ENCODE peak calls at places on chromosomes 1 and 21, in six cellular contexts. E is IMR-90, T is WTC11, C is H1, B is HepG2, M is SK-N-SH. V is an unnamed sample.
A peak's percentile ranks its signal among the peaks of the same experiment; 100 is the strongest.

GRCh38 chr1:45785583-45785982 is 17.8 kb upstream of the MAST2 start:
- DNase-seq in E (no peak), M (no peak), T (no peak), B (no peak), C (no peak), V (no peak)

GRCh38 chr1:242011879-242012674 is 13.2 kb upstream of the MAP1LC3C start:
- DNase-seq in M (no peak), B (no peak), C (no peak), E (peak; percentile 35), T (no peak), V (no peak)

GRCh38 chr1:90715334-90715733 is 1.8 kb downstream of the BARHL2 start:
- DNase-seq in E (no peak), T (no peak), B (no peak), M (no peak), C (no peak), V (no peak)

GRCh38 chr1:201461193-201461657 is 7.8 kb downstream of the PHLDA3 start:
- DNase-seq in E (peak; percentile 98), M (no peak), C (no peak), B (peak; percentile 73), T (no peak), V (peak; percentile 93)

GRCh38 chr1:76546354-76546933 is 320.8 kb upstream of the ST6GALNAC5 start:
- DNase-seq in M (peak; percentile 49), C (no peak), E (no peak), B (no peak), T (no peak), V (no peak)

GRCh38 chr1:101004061-101004460 is 21.5 kb downstream of the DPH5 start:
- DNase-seq in M (no peak), T (no peak), E (peak; percentile 34), B (peak; percentile 96), C (no peak), V (peak; percentile 41)

GRCh38 chr1:20725189-20726106 is 7.1 kb downstream of the SH2D5 start:
- DNase-seq in E (peak; percentile 92), C (no peak), T (no peak), B (no peak), M (peak; percentile 25), V (no peak)

GRCh38 chr21:41928621-41929220 is 25.1 kb downstream of the C2CD2 start:
- DNase-seq in B (no peak), M (no peak), E (no peak), C (no peak), T (no peak), V (no peak)

GRCh38 chr1:3035871-3036645 is 14.8 kb downstream of the ACTRT2 start:
- DNase-seq in T (no peak), M (no peak), C (no peak), E (no peak), B (no peak), V (no peak)

GRCh38 chr1:198496216-198497143 is 44.0 kb downstream of the ATP6V1G3 start:
- DNase-seq in E (peak; percentile 81), B (no peak), M (no peak), C (no peak), T (no peak), V (no peak)

GRCh38 chr1:11013160-11013531 is 692 bp downstream of the TARDBP start:
- DNase-seq in M (no peak), C (no peak), E (peak; percentile 14), T (no peak), B (peak; percentile 27), V (no peak)

GRCh38 chr1:228370941-228371740 is 35.5 kb downstream of the TRIM11 start:
- DNase-seq in M (no peak), E (no peak), C (no peak), T (peak; percentile 6), B (no peak), V (no peak)

GRCh38 chr1:219227731-219228419 is 54.2 kb downstream of the LYPLAL1 start:
- DNase-seq in E (no peak), T (no peak), B (no peak), C (no peak), M (no peak), V (no peak)

GRCh38 chr1:19057784-19058475 is 101.5 kb upstream of the IFFO2 start:
- DNase-seq in E (no peak), T (no peak), B (no peak), C (no peak), M (no peak), V (no peak)

GRCh38 chr1:237938553-237938952 is 47.8 kb upstream of the ZP4 start:
- DNase-seq in T (peak; percentile 76), M (no peak), E (no peak), C (peak; percentile 80), B (no peak), V (peak; percentile 28)

DNA sequence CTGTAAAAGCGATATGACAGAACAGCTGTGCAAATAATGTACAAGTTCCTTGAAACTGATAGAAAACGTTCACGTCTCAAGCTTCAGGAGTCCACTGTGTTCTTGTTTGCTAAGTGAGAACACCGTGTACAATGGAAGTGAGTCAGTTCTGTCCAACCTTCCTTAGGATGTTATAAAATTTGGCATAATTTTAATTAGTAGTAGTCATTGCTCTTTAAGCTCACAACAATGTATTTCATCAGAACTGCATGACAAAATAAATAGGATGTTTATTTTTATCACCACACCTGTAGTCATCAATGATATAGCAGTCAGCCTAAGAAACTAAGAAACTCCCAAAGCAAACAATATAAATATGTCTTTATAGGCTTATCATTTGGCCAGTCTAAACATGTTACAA is 53.0 kb downstream of the RGS2 start:
- DNase-seq in C (no peak), E (no peak), T (no peak), B (no peak), M (no peak), V (no peak)
- TF ChIP-seq USF2 in C (no peak), E (no peak), T (no peak), B (no peak), M (no peak), V (no peak)

GRCh38 chr1:159214149-159214760 is 9.6 kb downstream of the ACKR1 start:
- DNase-seq in E (peak; percentile 28), M (peak; percentile 65), T (peak; percentile 67), B (peak; percentile 8), C (peak; percentile 65), V (peak; percentile 59)
- TF ChIP-seq USF2 in E (no peak), M (no peak), T (no peak), B (no peak), C (no peak), V (no peak)

GRCh38 chr1:117051224-117052064 is 8.7 kb upstream of the TTF2 start:
- DNase-seq in B (no peak), C (no peak), M (no peak), T (no peak), E (no peak), V (no peak)
- TF ChIP-seq USF2 in B (no peak), C (no peak), M (no peak), T (no peak), E (no peak), V (no peak)

DNA sequence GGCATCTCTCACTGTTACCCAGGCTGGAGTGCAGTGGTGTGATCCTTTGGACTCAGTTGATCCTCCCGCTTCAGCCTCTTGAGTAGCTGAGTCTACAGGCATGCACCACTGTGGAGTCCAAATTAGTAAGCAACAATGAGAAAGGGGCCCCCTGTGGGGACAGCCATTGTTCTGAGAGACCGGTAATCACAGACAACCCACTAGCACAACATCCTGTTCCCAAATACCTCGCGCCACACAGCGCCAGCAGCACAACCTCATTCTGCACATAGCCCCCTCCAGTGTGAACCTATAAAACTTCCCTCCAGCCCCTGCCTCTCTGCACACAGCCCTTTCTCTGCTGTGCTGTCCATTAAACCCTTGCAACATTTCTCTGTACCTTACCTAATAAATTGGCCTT is 226.4 kb downstream of the DYRK1A start:
- DNase-seq in B (no peak), M (no peak), T (peak; percentile 83), E (no peak), C (peak; percentile 90), V (no peak)
- TF ChIP-seq USF2 in B (no peak), M (no peak), T (no peak), E (no peak), C (no peak), V (no peak)

DNA sequence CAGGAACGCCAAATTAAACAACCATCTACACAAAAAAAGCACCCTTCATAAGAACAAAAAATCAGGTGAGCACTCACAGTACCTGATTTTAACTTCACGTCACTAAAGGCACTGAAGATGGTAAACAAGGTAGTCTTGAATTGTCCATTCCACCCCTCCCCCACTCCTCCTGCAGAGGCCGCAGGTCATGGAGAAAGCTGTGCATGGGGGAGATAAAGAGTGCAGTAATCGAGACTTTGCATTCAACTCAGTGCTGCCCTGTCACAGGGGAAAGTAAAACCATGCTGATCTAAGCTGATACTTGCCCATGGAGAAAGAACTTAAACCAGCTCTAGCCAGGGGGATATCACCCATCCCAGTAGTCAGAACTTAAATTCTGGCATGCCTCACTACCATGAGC is 61.4 kb upstream of the LRIF1 start:
- DNase-seq in E (no peak), M (no peak), C (no peak), T (no peak), B (no peak), V (no peak)
- TF ChIP-seq USF2 in E (no peak), M (no peak), C (no peak), T (no peak), B (no peak), V (no peak)

GRCh38 chr1:167054531-167054930 is 35.6 kb downstream of the GPA33 start:
- DNase-seq in B (no peak), C (no peak), T (no peak), M (no peak), E (no peak), V (no peak)

GRCh38 chr1:167057297-167057688 is 32.9 kb downstream of the GPA33 start:
- DNase-seq in M (peak; percentile 50), C (no peak), E (peak; percentile 9), T (peak; percentile 55), B (peak; percentile 39), V (peak; percentile 76)

GRCh38 chr1:167052389-167052788 is 37.8 kb downstream of the GPA33 start:
- DNase-seq in T (peak; percentile 67), M (peak; percentile 52), E (no peak), B (peak; percentile 31), C (no peak), V (peak; percentile 61)

GRCh38 chr1:167056529-167057296 is 33.5 kb downstream of the GPA33 start:
- DNase-seq in T (no peak), B (no peak), C (no peak), M (no peak), E (no peak), V (peak; percentile 58)

GRCh38 chr1:167054946-167055630 is 35.1 kb downstream of the GPA33 start:
- DNase-seq in C (no peak), E (no peak), B (no peak), M (no peak), T (no peak), V (no peak)
- TF ChIP-seq USF2 in C (no peak), E (no peak), B (no peak), M (no peak), T (no peak), V (no peak)